ENCODE peak calls at places on chromosomes 3 and 15, in ten cellular contexts. One of them, this sample, is unnamed.

GRCh38 chr3:107687182-107687581 is 164.4 kb downstream of the BBX start:
- DNase-seq in aorta: no peak
- DNase-seq in stimulated activated CD4-positive, alpha-beta T cell treated with anti-CD3 and anti-CD28 coated beads, Interleukin-2, amount 100 ng/mL, for 48 hours: no peak
- DNase-seq in H4: no peak
- DNase-seq in NCI-H460: no peak
- DNase-seq in dorsolateral prefrontal cortex: no peak
- DNase-seq in caudate nucleus: no peak
- DNase-seq in HuH-7.5: no peak
- DNase-seq in GDM1: no peak
- DNase-seq in NCI-H2171: no peak
- DNase-seq in this sample: no peak

GRCh38 chr3:129756871-129757270 is 136.6 kb downstream of the TMCC1 start:
- DNase-seq in aorta: no peak
- DNase-seq in stimulated activated CD4-positive, alpha-beta T cell treated with anti-CD3 and anti-CD28 coated beads, Interleukin-2, amount 100 ng/mL, for 48 hours: no peak
- DNase-seq in H4: peak; percentile 13
- DNase-seq in NCI-H460: no peak
- DNase-seq in dorsolateral prefrontal cortex: no peak
- DNase-seq in caudate nucleus: no peak
- DNase-seq in HuH-7.5: no peak
- DNase-seq in GDM1: no peak
- DNase-seq in NCI-H2171: no peak
- DNase-seq in this sample: no peak

GRCh38 chr3:13308406-13308805 is 111.7 kb downstream of the NUP210 start:
- DNase-seq in aorta: no peak
- DNase-seq in stimulated activated CD4-positive, alpha-beta T cell treated with anti-CD3 and anti-CD28 coated beads, Interleukin-2, amount 100 ng/mL, for 48 hours: peak; percentile 16
- DNase-seq in H4: peak; percentile 67
- DNase-seq in NCI-H460: peak; percentile 16
- DNase-seq in dorsolateral prefrontal cortex: peak; percentile 68
- DNase-seq in caudate nucleus: peak; percentile 38
- DNase-seq in HuH-7.5: peak; percentile 88
- DNase-seq in GDM1: peak; percentile 33
- DNase-seq in NCI-H2171: no peak
- DNase-seq in this sample: peak; percentile 82

GRCh38 chr15:31268911-31269784 is 57.5 kb upstream of the KLF13 start:
- DNase-seq in aorta: peak; percentile 17
- DNase-seq in stimulated activated CD4-positive, alpha-beta T cell treated with anti-CD3 and anti-CD28 coated beads, Interleukin-2, amount 100 ng/mL, for 48 hours: no peak
- DNase-seq in H4: no peak
- DNase-seq in NCI-H460: no peak
- DNase-seq in dorsolateral prefrontal cortex: peak; percentile 12
- DNase-seq in caudate nucleus: no peak
- DNase-seq in HuH-7.5: no peak
- DNase-seq in GDM1: no peak
- DNase-seq in NCI-H2171: no peak
- DNase-seq in this sample: no peak

GRCh38 chr3:194395767-194396527 is 3.1 kb downstream of the GP5 start:
- DNase-seq in aorta: peak; percentile 63
- DNase-seq in stimulated activated CD4-positive, alpha-beta T cell treated with anti-CD3 and anti-CD28 coated beads, Interleukin-2, amount 100 ng/mL, for 48 hours: peak; percentile 42
- DNase-seq in H4: no peak
- DNase-seq in NCI-H460: no peak
- DNase-seq in dorsolateral prefrontal cortex: no peak
- DNase-seq in caudate nucleus: peak; percentile 75
- DNase-seq in HuH-7.5: no peak
- DNase-seq in GDM1: no peak
- DNase-seq in NCI-H2171: no peak
- DNase-seq in this sample: peak; percentile 49

GRCh38 chr3:178421069-178421468 is 115.2 kb upstream of the KCNMB2 start:
- DNase-seq in aorta: no peak
- DNase-seq in stimulated activated CD4-positive, alpha-beta T cell treated with anti-CD3 and anti-CD28 coated beads, Interleukin-2, amount 100 ng/mL, for 48 hours: no peak
- DNase-seq in H4: no peak
- DNase-seq in NCI-H460: no peak
- DNase-seq in dorsolateral prefrontal cortex: no peak
- DNase-seq in caudate nucleus: no peak
- DNase-seq in HuH-7.5: no peak
- DNase-seq in GDM1: no peak
- DNase-seq in NCI-H2171: no peak
- DNase-seq in this sample: no peak

GRCh38 chr15:31046759-31047359 is 54.7 kb downstream of the TRPM1 start:
- DNase-seq in aorta: no peak
- DNase-seq in stimulated activated CD4-positive, alpha-beta T cell treated with anti-CD3 and anti-CD28 coated beads, Interleukin-2, amount 100 ng/mL, for 48 hours: no peak
- DNase-seq in H4: no peak
- DNase-seq in NCI-H460: no peak
- DNase-seq in dorsolateral prefrontal cortex: no peak
- DNase-seq in caudate nucleus: no peak
- DNase-seq in HuH-7.5: no peak
- DNase-seq in GDM1: no peak
- DNase-seq in NCI-H2171: no peak
- DNase-seq in this sample: no peak

GRCh38 chr3:134992586-134992985 is 197.5 kb downstream of the EPHB1 start:
- DNase-seq in aorta: no peak
- DNase-seq in stimulated activated CD4-positive, alpha-beta T cell treated with anti-CD3 and anti-CD28 coated beads, Interleukin-2, amount 100 ng/mL, for 48 hours: no peak
- DNase-seq in H4: no peak
- DNase-seq in NCI-H460: no peak
- DNase-seq in dorsolateral prefrontal cortex: no peak
- DNase-seq in caudate nucleus: no peak
- DNase-seq in HuH-7.5: no peak
- DNase-seq in GDM1: no peak
- DNase-seq in NCI-H2171: no peak
- DNase-seq in this sample: no peak